ENCODE peak calls at places on chromosomes 12 and 14, in ten cellular contexts. Y is kidney epithelial cell, O is AG04449, E is BJ, F is GM23338, A is stomach, N is HFFc6, P is GM12865, Z is MM.1S, X is uterus. I is an unnamed sample.

GRCh38 chr14:98826618-98827017 is 445.4 kb downstream of the BCL11B start:
- DNase-seq in Y (no peak), E (no peak), P (no peak), A (peak), N (no peak), Z (no peak), O (no peak), F (no peak), X (no peak), I (no peak)

GRCh38 chr14:52059614-52060013 is 9.2 kb downstream of the NID2 start:
- DNase-seq in X (no peak), F (no peak), E (no peak), A (no peak), P (no peak), O (no peak), Y (peak), Z (no peak), N (no peak), I (no peak)

GRCh38 chr12:45216983-45217485 is 1.1 kb downstream of the ANO6 start:
- DNase-seq in A (no peak), O (no peak), F (no peak), Y (no peak), E (no peak), N (no peak), X (no peak), P (no peak), Z (no peak), I (no peak)

GRCh38 chr12:93526786-93527428 is 45.6 kb upstream of the SOCS2 start:
- DNase-seq in P (no peak), X (no peak), O (peak), Z (no peak), E (peak), Y (peak), N (peak), F (no peak), A (no peak), I (no peak)

GRCh38 chr14:28870033-28870564 is 103.5 kb downstream of the FOXG1 start:
- DNase-seq in A (no peak), Z (peak), O (no peak), N (no peak), X (no peak), E (no peak), Y (no peak), P (peak), F (no peak), I (no peak)

GRCh38 chr14:32457213-32457920 is 128.3 kb downstream of the AKAP6 start:
- DNase-seq in P (no peak), A (no peak), N (peak), E (peak), O (peak), Y (no peak), F (no peak), X (peak), Z (no peak), I (no peak)

GRCh38 chr12:131097247-131098177 is 143.8 kb downstream of the ADGRD1 start:
- DNase-seq in X (peak), P (no peak), O (no peak), A (no peak), F (no peak), Y (no peak), Z (no peak), N (no peak), E (no peak), I (no peak)

GRCh38 chr12:49804821-49805220 is 23.4 kb downstream of the NCKAP5L start:
- DNase-seq in Z (no peak), N (no peak), P (no peak), F (no peak), A (no peak), E (no peak), Y (no peak), X (no peak), O (no peak), I (no peak)

GRCh38 chr14:104872469-104873341 is 7.6 kb downstream of the CEP170B start:
- DNase-seq in A (peak), F (peak), O (no peak), Y (no peak), Z (no peak), P (no peak), E (no peak), X (peak), N (peak), I (no peak)

GRCh38 chr12:127670796-127671195 is 596.2 kb upstream of the TMEM132C start:
- DNase-seq in X (no peak), F (no peak), E (no peak), O (no peak), P (no peak), Y (no peak), N (no peak), A (no peak), Z (no peak), I (no peak)

GRCh38 chr12:119229837-119230236 is 51.1 kb downstream of the HSPB8 start:
- DNase-seq in N (peak), Y (no peak), E (no peak), P (peak), Z (no peak), O (no peak), A (no peak), F (peak), X (no peak), I (no peak)

GRCh38 chr12:30427555-30427954 is 268.1 kb downstream of the IPO8 start:
- DNase-seq in N (no peak), Y (no peak), O (no peak), X (no peak), P (no peak), F (no peak), Z (no peak), A (no peak), E (no peak), I (no peak)

GRCh38 chr12:43776498-43776897 is 17.7 kb downstream of the IRAK4 start:
- DNase-seq in E (no peak), Y (no peak), Z (peak), A (no peak), O (no peak), X (no peak), F (peak), P (peak), N (peak), I (no peak)

GRCh38 chr12:120444676-120445075 is 1.5 kb downstream of the TRIAP1 start:
- DNase-seq in A (no peak), P (no peak), N (no peak), O (no peak), F (no peak), Y (no peak), X (no peak), Z (no peak), E (no peak), I (no peak)

GRCh38 chr14:102586420-102587119 is 5.9 kb upstream of the RCOR1 start:
- DNase-seq in O (no peak), F (no peak), A (no peak), Z (no peak), X (no peak), P (no peak), Y (no peak), N (no peak), E (no peak), I (no peak)

GRCh38 chr14:35158951-35159653 is 36.8 kb downstream of the PRORP start:
- DNase-seq in O (no peak), E (no peak), F (no peak), Z (no peak), Y (peak), X (no peak), A (no peak), P (no peak), N (no peak), I (no peak)

GRCh38 chr12:112590281-112590680 is 171.5 kb downstream of the PTPN11 start:
- DNase-seq in Y (no peak), Z (no peak), N (no peak), O (no peak), E (no peak), P (no peak), A (no peak), X (no peak), F (peak), I (no peak)

GRCh38 chr12:67720383-67720856 is 71.9 kb downstream of the DYRK2 start:
- DNase-seq in F (no peak), Y (no peak), X (peak), A (no peak), O (peak), N (peak), E (peak), P (no peak), Z (no peak), I (no peak)

GRCh38 chr14:104353921-104354701 is 215.7 kb downstream of the KIF26A start:
- DNase-seq in Y (no peak), X (peak), E (no peak), F (no peak), O (no peak), A (peak), N (no peak), Z (no peak), P (no peak), I (no peak)

GRCh38 chr12:60977966-60978365 is 1282.2 kb upstream of the USP15 start:
- DNase-seq in A (no peak), E (no peak), X (no peak), Y (no peak), Z (no peak), F (peak), N (no peak), O (no peak), P (no peak), I (no peak)

GRCh38 chr12:117486840-117487659 is 125.6 kb upstream of the NOS1 start:
- DNase-seq in O (peak), F (no peak), Y (peak), A (peak), E (peak), N (no peak), P (no peak), X (no peak), Z (no peak), I (no peak)

GRCh38 chr12:12992418-12993175 is 7.5 kb downstream of the HEBP1 start:
- DNase-seq in N (peak), O (peak), P (no peak), F (peak), Z (peak), X (peak), Y (peak), E (peak), A (peak), I (peak)

GRCh38 chr12:59085680-59086079 is 165.4 kb upstream of the LRIG3 start:
- DNase-seq in F (no peak), N (no peak), P (no peak), E (no peak), O (no peak), X (no peak), A (no peak), Y (no peak), Z (no peak), I (no peak)

GRCh38 chr14:100761481-100761880 is 34.8 kb downstream of the DLK1 start:
- DNase-seq in E (peak), O (peak), A (no peak), Y (peak), N (peak), F (no peak), P (no peak), Z (no peak), X (no peak), I (no peak)

GRCh38 chr12:131636940-131637750 is 73.7 kb upstream of the SFSWAP start:
- DNase-seq in P (no peak), A (no peak), E (no peak), X (no peak), N (no peak), Y (no peak), F (no peak), O (no peak), Z (no peak), I (no peak)

GRCh38 chr12:27618836-27619235 is 77.4 kb upstream of the REP15 start:
- DNase-seq in A (no peak), P (no peak), N (no peak), Y (no peak), F (no peak), Z (no peak), E (no peak), O (no peak), X (no peak), I (no peak)

GRCh38 chr12:131917711-131918306 is 11.3 kb upstream of the PUS1 start:
- DNase-seq in Y (no peak), E (no peak), X (no peak), A (no peak), F (no peak), P (no peak), N (no peak), O (no peak), Z (no peak), I (no peak)

GRCh38 chr12:131830335-131831020 is 2.3 kb downstream of the MMP17 start:
- DNase-seq in Y (no peak), E (no peak), X (peak), O (no peak), N (peak), P (peak), A (peak), Z (peak), F (peak), I (peak)

GRCh38 chr12:6462234-6462995 is 8.1 kb downstream of the VAMP1 start:
- DNase-seq in O (no peak), E (no peak), Z (no peak), A (no peak), Y (no peak), P (no peak), F (no peak), X (no peak), N (no peak), I (no peak)

GRCh38 chr14:61569783-61570182 is 125.5 kb upstream of the HIF1A start:
- DNase-seq in P (no peak), N (peak), O (no peak), E (no peak), Y (peak), Z (no peak), A (peak), F (no peak), X (no peak), I (no peak)

GRCh38 chr14:59116984-59117415 is 71.5 kb upstream of the DAAM1 start:
- DNase-seq in Z (no peak), E (peak), N (peak), A (no peak), X (no peak), O (no peak), Y (peak), F (no peak), P (peak), I (no peak)

GRCh38 chr14:68760771-68761170 is 32.1 kb downstream of the ZFP36L1 start:
- DNase-seq in O (no peak), A (no peak), F (no peak), E (no peak), Y (no peak), X (no peak), Z (no peak), P (no peak), N (no peak), I (no peak)

GRCh38 chr14:99884834-99885648 is 91.8 kb downstream of the EML1 start:
- DNase-seq in O (no peak), P (peak), N (peak), Z (peak), A (no peak), E (no peak), F (peak), X (no peak), Y (no peak), I (no peak)

DNA sequence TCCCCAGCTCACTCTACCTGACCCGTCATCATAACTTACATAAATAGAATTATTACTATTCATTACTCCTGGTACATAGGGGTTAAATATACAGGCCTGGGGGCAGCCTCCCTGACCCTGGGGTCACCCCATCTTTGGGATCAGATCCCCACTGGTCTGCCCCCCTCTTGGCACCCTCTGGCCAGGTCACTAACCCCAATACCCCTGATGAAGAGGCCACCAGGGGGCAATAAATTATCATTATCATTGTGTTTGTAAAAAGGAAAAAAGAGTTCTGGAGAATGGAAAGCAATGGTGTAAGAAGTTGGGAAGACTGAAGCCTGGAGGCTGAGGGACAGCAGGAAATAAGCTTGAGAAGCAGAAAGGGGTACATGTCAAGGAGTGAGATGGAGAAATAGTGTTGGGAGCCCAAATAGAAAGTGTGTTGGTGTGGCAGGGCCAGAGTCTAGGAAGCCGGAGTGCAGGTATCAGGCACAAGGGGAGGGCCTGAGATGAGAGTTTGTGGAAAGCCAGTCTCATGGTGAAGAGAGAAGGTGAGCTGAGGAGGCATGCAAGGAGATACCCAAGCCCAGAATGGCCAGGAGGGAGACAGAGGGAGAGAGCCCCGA is 6.1 kb upstream of the AAAS start:
- DNase-seq in O (no peak), P (no peak), F (peak), E (no peak), X (no peak), N (no peak), Z (no peak), A (no peak), Y (no peak), I (no peak)
- TF ChIP-seq CTCF in O (no peak), P (peak), F (peak), E (peak), X (no peak), N (peak), Z (peak), A (no peak), Y (peak), I (no peak)

GRCh38 chr12:42490261-42490842 is 99.2 kb downstream of the PRICKLE1 start:
- DNase-seq in A (no peak), Y (no peak), E (no peak), F (no peak), N (no peak), O (no peak), X (no peak), P (no peak), Z (no peak), I (no peak)

GRCh38 chr12:42495244-42495643 is 94.3 kb downstream of the PRICKLE1 start:
- DNase-seq in Y (no peak), Z (no peak), N (no peak), P (no peak), O (no peak), X (no peak), E (no peak), F (no peak), A (no peak), I (no peak)

GRCh38 chr12:42496886-42497285 is 92.7 kb downstream of the PRICKLE1 start:
- DNase-seq in O (no peak), N (no peak), X (no peak), Z (no peak), E (no peak), P (no peak), Y (no peak), F (no peak), A (no peak), I (no peak)

GRCh38 chr12:42486407-42486806 is 103.1 kb downstream of the PRICKLE1 start:
- DNase-seq in F (no peak), O (no peak), Y (no peak), X (no peak), E (no peak), N (no peak), Z (no peak), A (no peak), P (no peak), I (no peak)

DNA sequence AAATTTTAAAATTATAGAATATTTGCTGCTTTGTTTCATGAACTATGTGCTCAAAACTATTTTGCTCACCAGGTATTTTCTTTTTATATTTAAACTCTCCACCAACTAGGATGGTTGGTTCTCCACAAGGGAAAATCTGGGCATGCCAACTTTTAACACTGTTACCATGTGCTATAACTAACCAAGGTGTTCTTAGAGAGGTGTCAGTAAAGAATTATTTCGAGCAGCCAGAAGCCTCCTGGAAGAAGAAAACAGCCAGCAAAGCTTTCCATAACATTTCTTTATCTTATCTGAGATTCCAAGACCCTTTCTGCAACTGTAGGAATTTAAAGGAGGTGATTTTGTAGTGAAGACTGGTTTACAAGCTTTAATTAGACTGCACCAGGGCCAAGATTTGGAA is 97.3 kb downstream of the PRICKLE1 start:
- DNase-seq in A (no peak), P (no peak), F (no peak), O (no peak), Y (no peak), Z (no peak), N (no peak), X (no peak), E (no peak), I (no peak)
- TF ChIP-seq CTCF in A (no peak), P (no peak), F (no peak), O (no peak), Y (no peak), Z (no peak), N (no peak), X (no peak), E (no peak), I (no peak)

DNA sequence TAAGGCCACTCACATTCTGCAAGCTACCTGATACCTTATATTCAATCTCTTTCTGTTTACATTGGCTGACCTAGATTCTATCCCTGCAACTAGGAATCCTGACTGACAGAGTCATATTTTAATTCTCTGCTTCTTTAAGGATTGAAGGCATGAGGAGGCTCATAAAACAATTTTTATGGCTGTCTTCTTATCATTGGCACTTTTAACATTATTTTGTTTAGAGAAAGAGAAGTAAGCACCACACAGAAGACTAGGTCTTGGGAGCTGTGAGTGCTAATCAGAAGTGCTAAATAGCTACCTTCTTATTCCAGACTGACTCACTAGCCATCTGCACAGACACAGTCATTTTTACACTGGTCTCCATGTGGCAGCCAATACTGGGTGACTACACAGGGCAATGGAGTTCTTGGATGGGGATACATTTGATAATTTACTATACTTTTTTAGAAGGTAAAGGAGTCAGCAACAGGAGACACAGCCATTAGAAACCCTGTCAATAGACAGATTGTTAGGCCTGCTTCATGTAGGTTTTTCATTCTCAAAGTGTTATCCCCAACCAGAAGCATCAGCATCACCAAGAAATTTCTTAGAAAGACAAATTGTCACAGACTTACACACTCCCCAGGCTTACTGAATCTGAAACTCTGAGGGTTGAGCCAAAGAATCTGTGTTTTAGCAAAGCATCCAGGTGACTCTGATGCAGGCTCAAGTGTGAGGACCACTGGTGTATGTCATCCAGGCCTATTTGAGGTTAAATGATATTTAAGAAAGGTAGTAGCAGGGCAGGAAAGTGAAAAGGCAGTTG is 214.1 kb downstream of the DUSP6 start:
- DNase-seq in P (no peak), O (no peak), X (no peak), Z (no peak), Y (no peak), A (no peak), F (no peak), N (peak), E (no peak), I (no peak)
- TF ChIP-seq CTCF in P (no peak), O (no peak), X (no peak), Z (no peak), Y (no peak), A (no peak), F (no peak), N (no peak), E (no peak), I (no peak)

DNA sequence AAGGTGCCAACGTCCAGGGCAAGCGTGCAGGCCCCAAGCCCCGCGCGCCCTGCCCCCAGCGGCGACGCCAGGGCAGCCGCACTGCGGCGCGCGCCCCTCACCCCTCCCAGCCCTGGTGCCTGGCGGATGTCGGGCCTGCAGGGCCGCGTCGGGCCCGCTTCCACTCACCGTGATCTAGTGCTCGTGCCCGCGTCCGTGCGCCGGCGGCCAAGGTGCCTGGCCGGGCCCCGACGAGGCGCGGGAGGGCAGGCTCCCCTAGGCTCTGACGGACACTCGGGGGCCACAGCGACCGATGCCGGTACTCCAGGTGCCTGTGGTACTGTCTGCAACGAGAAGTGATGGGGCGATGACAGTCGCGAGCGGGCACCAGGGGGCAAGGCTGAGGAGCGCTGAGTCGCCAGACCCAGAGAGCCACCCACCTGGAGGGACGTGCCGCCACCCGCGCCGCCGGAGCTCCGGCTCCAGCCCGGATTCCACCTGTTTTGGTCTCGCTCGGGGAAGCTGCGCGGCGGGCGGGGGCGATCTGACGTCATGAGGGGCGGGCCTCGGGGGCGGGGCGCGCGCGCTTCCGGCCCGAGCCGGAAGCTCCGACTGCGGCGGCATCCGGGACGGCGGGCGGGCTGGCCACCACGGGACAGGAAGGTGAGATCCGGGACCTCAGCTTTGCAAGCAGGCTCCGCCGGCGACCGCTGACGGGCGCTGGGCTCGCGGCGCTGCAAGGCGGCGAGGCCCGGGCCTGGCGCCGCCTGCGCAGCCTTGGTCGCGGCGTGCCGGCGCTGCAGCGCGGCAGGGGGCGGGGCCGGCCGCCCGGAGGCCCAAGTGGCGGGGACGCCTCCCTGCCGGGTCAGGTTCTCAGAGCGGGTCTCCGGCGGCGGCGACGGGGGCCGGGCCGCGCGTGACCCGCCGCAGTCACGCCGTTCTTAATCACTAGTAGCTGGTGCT is at the start of the genes LYSET and MOAP1:
- DNase-seq in X (peak), A (peak), E (no peak), N (peak), P (peak), O (no peak), F (peak), Y (no peak), Z (peak), I (peak)
- TF ChIP-seq CTCF in X (no peak), A (no peak), E (no peak), N (peak), P (peak), O (peak), F (peak), Y (no peak), Z (peak), I (no peak)